ENCODE peak calls at places on chromosomes 13 and 19, in ten cellular contexts. G, J, K, F, R, Y, E, X, H and C are unnamed samples.

GRCh38 chr13:111595791-111596190 is 275.3 kb downstream of the TEX29 start:
- DNase-seq in E (no peak), J (no peak), G (no peak), R (no peak), K (no peak), X (no peak), Y (no peak), H (no peak), F (no peak), C (no peak)

GRCh38 chr13:110415669-110416068 is 108.6 kb downstream of the COL4A2 start:
- DNase-seq in K (no peak), Y (peak; percentile 47), X (no peak), E (no peak), H (no peak), F (no peak), G (no peak), R (peak; percentile 49), J (no peak), C (peak; percentile 62)

GRCh38 chr19:49555600-49556411 is 24.6 kb downstream of the NOSIP start:
- DNase-seq in F (peak; percentile 88), J (no peak), R (peak; percentile 79), X (peak; percentile 65), Y (peak; percentile 72), E (no peak), H (peak; percentile 61), K (no peak), G (no peak), C (no peak)

GRCh38 chr13:99218969-99219368 is 18.3 kb downstream of the UBAC2 start:
- DNase-seq in F (peak; percentile 73), J (no peak), G (no peak), R (no peak), K (no peak), E (no peak), Y (no peak), X (peak; percentile 57), H (no peak), C (no peak)

GRCh38 chr19:10353793-10354391 is 14.5 kb upstream of the ICAM3 start:
- DNase-seq in E (no peak), Y (no peak), J (peak; percentile 28), G (no peak), R (peak; percentile 45), K (no peak), H (peak; percentile 90), F (peak; percentile 30), X (no peak), C (no peak)

GRCh38 chr19:34732548-34733255 is 1.3 kb upstream of the ZNF181 start:
- DNase-seq in Y (no peak), R (no peak), G (no peak), K (no peak), H (no peak), J (no peak), F (no peak), X (no peak), E (no peak), C (no peak)

GRCh38 chr19:58252102-58252685 is 23.5 kb downstream of the ZNF544 start:
- DNase-seq in F (no peak), G (no peak), X (no peak), Y (no peak), E (no peak), J (no peak), H (no peak), K (no peak), R (no peak), C (no peak)

GRCh38 chr19:29499261-29499920 is 26.4 kb upstream of the VSTM2B start:
- DNase-seq in E (no peak), G (no peak), F (no peak), Y (no peak), R (no peak), K (no peak), H (no peak), J (no peak), X (no peak), C (no peak)

GRCh38 chr19:6738726-6739389 is 622 bp upstream of the TRIP10 start:
- DNase-seq in G (no peak), R (peak; percentile 69), X (no peak), J (no peak), F (no peak), H (peak; percentile 73), E (no peak), K (no peak), Y (no peak), C (peak; percentile 94)

GRCh38 chr13:46666727-46667456 is 113.9 kb downstream of the LRCH1 start:
- DNase-seq in X (no peak), G (no peak), Y (no peak), F (no peak), H (no peak), K (no peak), J (no peak), R (no peak), E (no peak), C (no peak)

GRCh38 chr13:103157034-103157433 is 90.8 kb upstream of the SLC10A2 start:
- DNase-seq in K (no peak), Y (no peak), X (no peak), G (no peak), H (no peak), E (no peak), J (no peak), F (no peak), R (no peak), C (peak; percentile 32)

GRCh38 chr13:61045197-61045596 is 370.5 kb downstream of the PCDH20 start:
- DNase-seq in G (no peak), R (no peak), H (no peak), Y (no peak), J (no peak), E (no peak), X (no peak), K (no peak), F (no peak), C (no peak)

GRCh38 chr19:5145521-5146511 is 176.9 kb downstream of the KDM4B start:
- DNase-seq in J (no peak), R (no peak), H (peak; percentile 39), Y (no peak), X (no peak), K (no peak), E (no peak), F (no peak), G (no peak), C (no peak)

GRCh38 chr13:63840551-63841421 is 2425.1 kb upstream of the PCDH20 start:
- DNase-seq in R (no peak), K (no peak), H (no peak), G (no peak), Y (no peak), F (no peak), E (no peak), X (no peak), J (no peak), C (no peak)

GRCh38 chr13:96662036-96662435 is 332.2 kb downstream of the OXGR1 start:
- DNase-seq in J (no peak), H (no peak), G (no peak), E (no peak), Y (no peak), F (no peak), R (peak; percentile 8), X (no peak), K (no peak), C (no peak)

GRCh38 chr19:55373318-55373992 is 3.2 kb upstream of the TMEM190 start:
- DNase-seq in R (no peak), X (no peak), F (no peak), J (no peak), G (no peak), H (no peak), E (no peak), Y (no peak), K (no peak), C (no peak)

GRCh38 chr19:2325261-2326046 is 2.9 kb downstream of the LSM7 start:
- DNase-seq in J (no peak), H (no peak), F (no peak), X (no peak), R (no peak), K (no peak), Y (no peak), E (peak; percentile 45), G (no peak), C (no peak)

GRCh38 chr19:610071-610800 is 20.6 kb downstream of the HCN2 start:
- DNase-seq in J (no peak), X (no peak), Y (no peak), H (no peak), F (peak; percentile 44), E (no peak), R (no peak), G (no peak), K (no peak), C (no peak)

GRCh38 chr19:46528601-46529447 is 33.2 kb upstream of the PNMA8B start:
- DNase-seq in F (no peak), G (no peak), R (no peak), E (no peak), J (no peak), K (no peak), H (no peak), Y (no peak), X (no peak), C (no peak)

GRCh38 chr13:81916471-81916870 is 1575.5 kb upstream of the SPRY2 start:
- DNase-seq in Y (no peak), G (no peak), R (no peak), F (no peak), H (no peak), E (no peak), J (no peak), X (no peak), K (no peak), C (no peak)

GRCh38 chr19:10706990-10707389 is 5.8 kb downstream of the QTRT1 start:
- DNase-seq in G (no peak), J (no peak), K (no peak), F (no peak), H (no peak), E (no peak), X (no peak), R (no peak), Y (no peak), C (no peak)

GRCh38 chr13:90185734-90186133 is 1161.8 kb upstream of the MIR17HG start:
- DNase-seq in J (no peak), E (no peak), X (no peak), G (no peak), R (peak; percentile 28), H (no peak), Y (no peak), K (no peak), F (no peak), C (no peak)

GRCh38 chr19:52398091-52398461 is 427 bp downstream of the ZNF528 start:
- DNase-seq in X (no peak), G (no peak), E (no peak), H (no peak), J (no peak), K (no peak), R (peak; percentile 59), Y (no peak), F (no peak), C (no peak)

GRCh38 chr13:100662470-100663211 is 12.0 kb downstream of the TMTC4 start:
- DNase-seq in K (no peak), J (no peak), X (no peak), R (no peak), F (no peak), G (no peak), E (no peak), H (no peak), Y (no peak), C (no peak)

GRCh38 chr19:58553799-58554493 is 959 bp downstream of the CHMP2A start:
- DNase-seq in J (no peak), E (no peak), K (no peak), X (no peak), G (no peak), F (no peak), Y (no peak), R (no peak), H (no peak), C (no peak)